ENCODE peak calls at places on chromosome 1, in ten cellular contexts. N is heart right ventricle, R is nephron progenitor cell, B is psoas muscle, J is kidney, A is MM.1S, K is WERI-Rb-1, U is coronary artery, P is pancreas, T is Calu3. X is an unnamed sample.

GRCh38 chr1:217040696-217041095 is 317.5 kb upstream of the ESRRG start:
- DNase-seq in N (no peak), R (no peak), B (no peak), J (no peak), A (no peak), K (no peak), U (no peak), P (no peak), T (no peak), X (no peak)

GRCh38 chr1:116910379-116911165 is 856 bp downstream of the PTGFRN start:
- DNase-seq in N (peak), R (peak), B (peak), J (peak), A (no peak), K (peak), U (peak), P (peak), T (peak), X (no peak)

GRCh38 chr1:244393604-244394176 is 58.0 kb downstream of the ADSS2 start:
- DNase-seq in N (no peak), R (no peak), B (no peak), J (no peak), A (no peak), K (no peak), U (no peak), P (no peak), T (no peak), X (no peak)

GRCh38 chr1:32179193-32179442 is 357 bp upstream of the TXLNA start:
- DNase-seq in N (no peak), R (no peak), B (no peak), J (no peak), A (no peak), K (no peak), U (no peak), P (no peak), T (no peak), X (no peak)

GRCh38 chr1:200221614-200222282 is 188.1 kb downstream of the ZNF281 start:
- DNase-seq in N (no peak), R (no peak), B (no peak), J (no peak), A (no peak), K (no peak), U (no peak), P (no peak), T (no peak), X (no peak)

GRCh38 chr1:50326026-50326425 is 97.2 kb downstream of the DMRTA2 start:
- DNase-seq in N (no peak), R (no peak), B (no peak), J (no peak), A (no peak), K (no peak), U (no peak), P (no peak), T (no peak), X (no peak)

GRCh38 chr1:181423301-181423918 is 59.9 kb upstream of the CACNA1E start:
- DNase-seq in N (peak), R (peak), B (no peak), J (no peak), A (peak), K (peak), U (no peak), P (peak), T (peak), X (peak)

GRCh38 chr1:155691992-155692528 is 3.2 kb downstream of the DAP3 start:
- DNase-seq in N (no peak), R (no peak), B (no peak), J (no peak), A (no peak), K (peak), U (no peak), P (no peak), T (no peak), X (peak)

GRCh38 chr1:8910331-8910730 is 31.8 kb upstream of the ENO1 start:
- DNase-seq in N (no peak), R (no peak), B (no peak), J (no peak), A (no peak), K (no peak), U (no peak), P (no peak), T (no peak), X (no peak)

GRCh38 chr1:21379571-21379970 is 60.4 kb upstream of the NBPF3 start:
- DNase-seq in N (no peak), R (no peak), B (no peak), J (no peak), A (no peak), K (no peak), U (no peak), P (no peak), T (no peak), X (no peak)

GRCh38 chr1:21384620-21385019 is 55.3 kb upstream of the NBPF3 start:
- DNase-seq in N (no peak), R (no peak), B (no peak), J (no peak), A (no peak), K (peak), U (no peak), P (no peak), T (no peak), X (no peak)

GRCh38 chr1:21385022-21385421 is 54.9 kb upstream of the NBPF3 start:
- DNase-seq in N (no peak), R (no peak), B (no peak), J (no peak), A (no peak), K (peak), U (no peak), P (no peak), T (no peak), X (no peak)

GRCh38 chr1:21381354-21381753 is 58.6 kb upstream of the NBPF3 start:
- DNase-seq in N (no peak), R (no peak), B (no peak), J (no peak), A (no peak), K (no peak), U (no peak), P (no peak), T (no peak), X (no peak)

GRCh38 chr1:21383785-21384401 is 56.0 kb upstream of the NBPF3 start:
- DNase-seq in N (no peak), R (no peak), B (no peak), J (no peak), A (peak), K (peak), U (no peak), P (no peak), T (no peak), X (no peak)
- TF ChIP-seq CTCF in N (no peak), R (no peak), B (no peak), J (no peak), A (peak), K (peak), U (no peak), P (no peak), T (no peak), X (no peak)

GRCh38 chr1:49104575-49104974 is 327.9 kb upstream of the BEND5 start:
- DNase-seq in N (no peak), R (no peak), B (no peak), J (no peak), A (no peak), K (no peak), U (no peak), P (no peak), T (peak), X (no peak)
- TF ChIP-seq CTCF in N (no peak), R (no peak), B (no peak), J (no peak), A (no peak), K (no peak), U (no peak), P (no peak), T (no peak), X (no peak)

GRCh38 chr1:205066221-205066818 is 17.9 kb downstream of the TMEM81 start:
- DNase-seq in N (no peak), R (no peak), B (peak), J (no peak), A (no peak), K (peak), U (peak), P (no peak), T (no peak), X (no peak)
- TF ChIP-seq CTCF in N (no peak), R (no peak), B (no peak), J (no peak), A (no peak), K (peak), U (no peak), P (no peak), T (no peak), X (no peak)

GRCh38 chr1:101136739-101137138 is 100.1 kb upstream of the S1PR1 start:
- DNase-seq in N (no peak), R (no peak), B (no peak), J (no peak), A (peak), K (no peak), U (no peak), P (no peak), T (no peak), X (no peak)
- TF ChIP-seq CTCF in N (no peak), R (no peak), B (no peak), J (peak), A (no peak), K (no peak), U (no peak), P (no peak), T (no peak), X (peak)

DNA sequence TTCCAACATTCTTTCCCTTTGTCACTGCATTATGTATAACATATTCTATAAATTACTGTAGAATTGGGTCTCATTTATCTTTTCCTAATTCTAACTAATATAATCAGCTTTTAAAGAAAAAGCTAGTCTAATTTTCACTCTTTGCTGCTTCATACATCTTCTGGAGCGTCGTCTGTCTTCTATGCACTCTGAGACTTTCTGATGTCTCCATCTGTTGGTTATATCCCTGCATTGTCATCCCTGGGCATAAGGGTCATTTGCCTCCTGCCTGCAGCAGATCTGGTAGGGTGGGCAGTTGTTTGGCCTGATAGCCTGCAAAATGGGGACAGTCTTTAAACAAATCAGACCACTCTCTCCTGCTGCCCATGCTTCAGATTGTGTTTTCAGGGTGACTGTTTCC is 40.8 kb upstream of the DYNLT5 start:
- DNase-seq in N (no peak), R (no peak), B (no peak), J (peak), A (no peak), K (peak), U (no peak), P (no peak), T (no peak), X (no peak)
- TF ChIP-seq CTCF in N (no peak), R (no peak), B (no peak), J (no peak), A (peak), K (peak), U (no peak), P (no peak), T (no peak), X (peak)

GRCh38 chr1:33446590-33446989 is 15.7 kb upstream of the PHC2 start:
- DNase-seq in N (no peak), R (no peak), B (no peak), J (no peak), A (no peak), K (no peak), U (no peak), P (no peak), T (no peak), X (no peak)

GRCh38 chr1:33443067-33443704 is 12.3 kb upstream of the PHC2 start:
- DNase-seq in N (no peak), R (no peak), B (no peak), J (no peak), A (no peak), K (no peak), U (no peak), P (no peak), T (no peak), X (no peak)

GRCh38 chr1:33443705-33444180 is 12.8 kb upstream of the PHC2 start:
- DNase-seq in N (no peak), R (peak), B (peak), J (peak), A (no peak), K (no peak), U (no peak), P (no peak), T (no peak), X (no peak)

GRCh38 chr1:33442141-33442540 is 11.2 kb upstream of the PHC2 start:
- DNase-seq in N (no peak), R (no peak), B (no peak), J (no peak), A (no peak), K (no peak), U (no peak), P (no peak), T (no peak), X (no peak)

GRCh38 chr1:33445108-33445507 is 14.2 kb upstream of the PHC2 start:
- DNase-seq in N (no peak), R (no peak), B (no peak), J (no peak), A (no peak), K (no peak), U (no peak), P (no peak), T (no peak), X (no peak)
- TF ChIP-seq CTCF in N (no peak), R (no peak), B (no peak), J (no peak), A (no peak), K (no peak), U (no peak), P (no peak), T (no peak), X (no peak)

GRCh38 chr1:47326271-47326670 is 7.3 kb upstream of the CMPK1 start:
- DNase-seq in N (no peak), R (no peak), B (no peak), J (no peak), A (no peak), K (no peak), U (no peak), P (no peak), T (no peak), X (no peak)
- TF ChIP-seq CTCF in N (no peak), R (no peak), B (no peak), J (no peak), A (no peak), K (no peak), U (no peak), P (no peak), T (no peak), X (no peak)

GRCh38 chr1:172778461-172779455 is 119.9 kb downstream of the FASLG start:
- DNase-seq in N (no peak), R (no peak), B (no peak), J (no peak), A (peak), K (no peak), U (no peak), P (no peak), T (no peak), X (no peak)
- TF ChIP-seq CTCF in N (no peak), R (no peak), B (no peak), J (peak), A (peak), K (no peak), U (no peak), P (no peak), T (no peak), X (peak)

GRCh38 chr1:242761556-242761955 is 237.1 kb upstream of the PLD5 start:
- DNase-seq in N (no peak), R (no peak), B (no peak), J (no peak), A (no peak), K (no peak), U (no peak), P (no peak), T (no peak), X (no peak)
- TF ChIP-seq CTCF in N (no peak), R (no peak), B (no peak), J (no peak), A (no peak), K (no peak), U (no peak), P (no peak), T (no peak), X (no peak)

X was measured in D721Med.